ENCODE peak calls at places on chromosomes 6 and 20, in eight cellular contexts. U is ovary, B is ascending aorta, H is OCI-LY7, M is A673, T is cardiac muscle cell, J is neural progenitor cell, D is Panc1. K is an unnamed sample.
A peak's percentile ranks its signal among the peaks of the same experiment; 100 is the strongest.

GRCh38 chr20:58710481-58711265 is 18.1 kb downstream of the NPEPL1 start:
- DNase-seq in T (no peak), M (no peak), U (peak; percentile 22), D (no peak), H (no peak), J (peak; percentile 20), B (no peak), K (no peak)

GRCh38 chr20:60095456-60095855 is 137.2 kb downstream of the CDH26 start:
- DNase-seq in H (no peak), J (no peak), B (no peak), D (no peak), U (no peak), T (no peak), M (peak; percentile 62), K (no peak)

GRCh38 chr6:37806213-37806612 is 13.3 kb upstream of the ZFAND3 start:
- DNase-seq in M (no peak), T (no peak), D (no peak), J (no peak), U (no peak), B (no peak), H (no peak), K (no peak)

GRCh38 chr6:83038246-83038645 is 27.4 kb downstream of the UBE3D start:
- DNase-seq in U (no peak), H (no peak), B (no peak), D (no peak), T (no peak), J (no peak), M (no peak), K (no peak)

GRCh38 chr6:35292494-35292893 is 5.1 kb upstream of the DEF6 start:
- DNase-seq in J (no peak), M (no peak), B (no peak), D (no peak), U (no peak), H (peak; percentile 39), T (no peak), K (no peak)

GRCh38 chr20:37823276-37823980 is 79.5 kb upstream of the VSTM2L start:
- DNase-seq in U (no peak), H (no peak), M (no peak), J (peak; percentile 20), B (no peak), T (no peak), D (no peak), K (no peak)

GRCh38 chr6:161444966-161445799 is 171.3 kb upstream of the AGPAT4 start:
- DNase-seq in B (no peak), J (no peak), H (no peak), U (no peak), T (no peak), M (no peak), D (no peak), K (no peak)

GRCh38 chr20:51734876-51735499 is 33.2 kb downstream of the ATP9A start:
- DNase-seq in D (no peak), B (no peak), M (no peak), J (no peak), U (peak; percentile 22), T (no peak), H (no peak), K (no peak)

GRCh38 chr20:12130781-12131180 is 213.1 kb downstream of the BTBD3 start:
- DNase-seq in B (no peak), U (no peak), J (no peak), T (no peak), M (no peak), D (no peak), H (no peak), K (no peak)

GRCh38 chr20:1225263-1225728 is 548 bp upstream of the RAD21L1 start:
- DNase-seq in T (no peak), B (no peak), H (no peak), M (no peak), D (no peak), U (no peak), J (no peak), K (no peak)

GRCh38 chr6:11229267-11230043 is 3.0 kb downstream of the NEDD9 start:
- DNase-seq in M (no peak), T (peak; percentile 55), J (peak; percentile 84), H (no peak), D (no peak), B (no peak), U (no peak), K (no peak)
- H3K4me3 ChIP-seq in M (no peak overlapping the region), T (peak overlapping the region; percentile 57), J (peak overlapping the region; percentile 34), H (no peak overlapping the region), D (no peak overlapping the region), B (peak overlapping the region; percentile 77), U (peak overlapping the region; percentile 51), K (peak overlapping the region; percentile 82)

GRCh38 chr20:47535088-47535487 is 33.4 kb downstream of the NCOA3 start:
- DNase-seq in U (no peak), H (peak; percentile 60), B (no peak), M (no peak), T (no peak), D (no peak), J (peak; percentile 50), K (no peak)
- TF ChIP-seq CTCF in U (no peak), H (peak; percentile 72), B (no peak), M (peak; percentile 42), T (no peak), D (peak; percentile 63), J (peak; percentile 51), K (peak; percentile 35)

GRCh38 chr20:44648068-44648467 is 3.4 kb downstream of the ADA start:
- DNase-seq in T (no peak), H (peak; percentile 71), M (no peak), U (no peak), B (no peak), D (no peak), J (no peak), K (no peak)

GRCh38 chr20:44650777-44651493 is 564 bp downstream of the ADA start:
- DNase-seq in D (no peak), J (no peak), M (no peak), H (peak; percentile 68), B (no peak), T (no peak), U (peak; percentile 50), K (no peak)

GRCh38 chr20:44648579-44648978 is 2.9 kb downstream of the ADA start:
- DNase-seq in M (no peak), B (no peak), T (peak; percentile 26), J (peak; percentile 48), U (no peak), H (peak; percentile 40), D (no peak), K (no peak)

GRCh38 chr20:44651507-44652373 is at the start of gene ADA:
- DNase-seq in H (peak; percentile 78), U (peak; percentile 71), T (peak; percentile 84), J (peak; percentile 89), D (no peak), M (peak; percentile 65), B (peak; percentile 77), K (peak; percentile 30)

DNA sequence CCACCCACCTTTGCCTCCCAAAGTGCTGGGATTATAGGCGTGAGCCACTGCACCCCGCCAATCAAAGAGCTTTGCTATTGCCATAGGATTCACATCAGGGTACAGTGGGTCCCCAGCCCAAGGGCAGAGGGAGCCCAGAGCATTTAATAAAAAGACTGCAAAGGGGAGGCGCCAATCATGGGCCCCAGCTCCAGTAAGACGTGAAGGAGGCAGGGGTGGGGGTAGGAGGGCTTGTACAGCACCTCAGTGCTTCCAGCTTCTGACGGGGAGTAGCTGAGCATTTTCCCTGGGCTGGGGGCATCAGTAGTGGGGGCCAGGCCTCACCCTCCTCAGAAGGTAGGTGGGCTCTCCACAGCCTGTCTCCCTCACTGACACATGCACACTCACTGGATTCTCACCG is 1.5 kb downstream of the ADA start:
- DNase-seq in M (no peak), T (no peak), U (no peak), B (no peak), J (no peak), D (no peak), H (peak; percentile 27), K (no peak)
- H3K4me3 ChIP-seq in M (no peak overlapping the region), T (no peak overlapping the region), U (no peak overlapping the region), B (no peak overlapping the region), J (no peak overlapping the region), D (peak overlapping the region; percentile 72), H (peak overlapping the region; percentile 95), K (no peak overlapping the region)

GRCh38 chr6:56843476-56844349 is 111.2 kb upstream of the BEND6 start:
- DNase-seq in T (peak; percentile 91), J (peak; percentile 94), M (peak; percentile 93), H (peak; percentile 49), D (no peak), B (peak; percentile 86), U (peak; percentile 68), K (no peak)
- TF ChIP-seq CTCF in T (peak; percentile 67), J (peak; percentile 66), M (peak; percentile 78), H (peak; percentile 55), D (peak; percentile 91), B (peak; percentile 84), U (no peak), K (peak; percentile 63)

DNA sequence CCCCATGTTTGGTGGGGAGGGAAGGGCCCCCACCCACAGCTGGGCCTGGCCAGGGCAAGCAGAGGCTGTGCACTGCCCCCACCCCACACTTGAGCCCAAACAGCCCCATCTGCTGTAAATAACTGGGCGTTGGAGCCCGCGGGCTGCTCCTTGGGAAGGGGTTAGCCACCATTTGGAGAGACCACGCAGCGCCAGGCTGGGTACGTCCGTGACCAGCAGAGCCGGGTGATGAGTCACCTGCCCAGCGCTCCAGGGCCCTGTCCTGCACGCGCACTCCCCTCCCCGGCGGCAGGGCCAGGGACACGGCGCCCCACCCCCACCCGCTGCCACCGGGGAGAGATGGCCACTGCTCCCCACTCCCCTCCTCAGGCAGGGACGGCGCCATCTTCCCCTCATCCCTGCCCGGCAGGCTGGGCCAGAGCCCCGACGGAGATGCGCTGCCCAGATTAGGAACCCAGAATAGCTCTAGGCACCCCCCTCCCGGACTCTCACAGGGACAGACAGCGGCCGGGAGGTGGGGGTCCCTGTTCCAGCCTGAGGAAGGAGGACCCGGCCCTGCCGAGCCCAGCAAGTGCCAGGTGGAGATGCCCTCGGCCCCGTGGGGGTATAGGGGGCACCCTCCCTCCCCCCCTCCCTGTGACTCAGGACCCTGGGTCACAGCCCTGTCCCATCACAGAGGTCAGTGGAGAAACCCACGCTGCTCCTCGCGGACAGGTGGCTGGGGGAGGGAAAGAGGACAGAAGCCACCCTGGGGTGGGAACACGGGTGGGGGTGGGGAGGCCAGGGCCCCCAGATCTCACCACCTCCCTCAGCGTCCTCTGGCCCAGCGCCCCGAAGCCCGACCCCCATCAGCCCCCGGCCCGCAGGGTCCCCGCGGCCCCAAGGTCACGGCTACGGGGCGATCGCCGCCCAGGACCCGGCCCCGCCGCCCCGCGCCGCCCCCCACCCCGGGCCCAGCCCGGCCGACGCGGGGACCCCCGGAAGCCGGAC is 642 bp downstream of the EEF1A2 start:
- DNase-seq in U (no peak), H (no peak), B (no peak), J (no peak), D (no peak), M (no peak), T (peak; percentile 69), K (no peak)
- H3K4me3 ChIP-seq in U (no peak overlapping the region), H (no peak overlapping the region), B (peak overlapping the region; percentile 53), J (peak overlapping the region; percentile 51), D (peak overlapping the region; percentile 47), M (peak overlapping the region; percentile 46), T (peak overlapping the region; percentile 92), K (peak overlapping the region; percentile 30)

DNA sequence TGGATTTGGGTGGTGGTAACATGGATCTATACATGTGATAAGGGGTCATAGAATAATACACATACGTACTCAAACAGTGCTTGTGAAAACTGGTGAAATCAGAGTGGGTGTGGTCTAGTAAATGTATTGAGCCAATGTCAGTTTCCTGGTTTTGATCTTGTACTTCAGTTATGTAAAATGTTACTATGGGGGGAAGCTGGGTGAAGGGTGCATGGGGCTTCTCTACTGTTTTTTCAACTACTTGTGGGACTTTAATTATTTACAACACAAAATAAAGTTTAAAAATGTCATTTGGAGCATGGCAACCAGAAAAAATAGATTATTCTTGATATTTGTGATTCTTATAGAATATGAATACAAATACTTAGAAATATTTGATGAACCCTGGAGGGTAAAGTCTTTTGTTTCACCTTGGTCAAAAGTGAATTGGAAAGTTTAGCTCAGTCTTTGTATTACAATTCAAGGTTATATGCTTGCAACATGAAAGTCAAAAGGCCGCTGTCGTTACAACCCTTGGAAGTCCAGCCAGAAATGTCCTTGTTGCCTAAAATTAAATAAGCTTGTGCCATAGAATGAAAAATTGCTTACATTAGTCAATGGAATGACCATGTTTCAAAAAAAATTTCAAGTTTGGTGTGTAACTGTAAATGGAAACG is 74.1 kb downstream of the TXNDC5 start:
- DNase-seq in T (no peak), U (no peak), H (no peak), D (no peak), M (no peak), B (no peak), J (no peak), K (no peak)
- TF ChIP-seq CTCF in T (no peak), U (no peak), H (no peak), D (no peak), M (no peak), B (no peak), J (no peak), K (no peak)

K was measured in epithelial cell of proximal tubule.